ENCODE peak calls at places on chromosome 9, in seven cellular contexts. O is IMR-90; J is stimulated activated CD8-positive, alpha-beta memory T cell treated with anti-CD3 and anti-CD28 coated beads, Interleukin-7, amount 100 ng/mL, for 48 hours; U is T-helper 1 cell; X is transverse colon; G is central memory CD4-positive, alpha-beta T cell; N is amygdala. K is an unnamed sample.

GRCh38 chr9:76459691-76460635 is 981 bp downstream of the GCNT1 start:
- DNase-seq in O (peak), J (no peak), U (no peak), X (peak), G (no peak), N (no peak), K (peak)

GRCh38 chr9:130041648-130042405 is 1.2 kb downstream of the FNBP1 start:
- DNase-seq in O (peak), J (no peak), U (no peak), X (no peak), G (no peak), N (peak), K (no peak)

GRCh38 chr9:85521331-85522197 is 220.2 kb downstream of the AGTPBP1 start:
- DNase-seq in O (no peak), J (no peak), U (no peak), X (no peak), G (no peak), N (peak), K (no peak)

GRCh38 chr9:74861773-74862172 is 25.9 kb downstream of the TRPM6 start:
- DNase-seq in O (no peak), J (no peak), U (peak), X (no peak), G (no peak), N (no peak), K (no peak)

GRCh38 chr9:97556721-97557605 is 55.5 kb downstream of the TMOD1 start:
- DNase-seq in O (no peak), J (no peak), U (no peak), X (no peak), G (no peak), N (no peak), K (peak)

GRCh38 chr9:37417857-37418618 is 4.5 kb upstream of the GRHPR start:
- DNase-seq in O (no peak), J (no peak), U (no peak), X (no peak), G (no peak), N (no peak), K (no peak)

GRCh38 chr9:114718801-114719221 is 36.8 kb upstream of the TEX48 start:
- DNase-seq in O (no peak), J (peak), U (peak), X (peak), G (peak), N (no peak), K (peak)

GRCh38 chr9:134533850-134534585 is 107.6 kb upstream of the COL5A1 start:
- DNase-seq in O (peak), J (no peak), U (no peak), X (no peak), G (no peak), N (no peak), K (no peak)

GRCh38 chr9:111037744-111038335 is 430 bp downstream of the LPAR1 start:
- DNase-seq in O (peak), J (no peak), U (no peak), X (peak), G (no peak), N (no peak), K (peak)